ENCODE peak calls at places on chromosome 20, in eight cellular contexts. One of them, this sample, is unnamed.

GRCh38 chr20:58542411-58543095 is 27.4 kb upstream of the APCDD1L start:
- DNase-seq in fibroblast of mammary gland: peak; percentile 63
- DNase-seq in cerebellum: no peak
- DNase-seq in amygdala: no peak
- DNase-seq in CD8-positive, alpha-beta T cell: no peak
- DNase-seq in NCI-H1436 treated with DMSO at 0.1 percent for 48 hours: no peak
- DNase-seq in left ventricle myocardium superior: no peak
- DNase-seq in activated naive CD8-positive, alpha-beta T cell treated with anti-CD3 and anti-CD28 coated beads, Interleukin-2, amount 50 U/mL, for 24 hours: peak; percentile 12
- DNase-seq in this sample: peak; percentile 9

GRCh38 chr20:6012166-6012565 is 41.7 kb downstream of the LRRN4 start:
- DNase-seq in fibroblast of mammary gland: no peak
- DNase-seq in cerebellum: no peak
- DNase-seq in amygdala: no peak
- DNase-seq in CD8-positive, alpha-beta T cell: no peak
- DNase-seq in NCI-H1436 treated with DMSO at 0.1 percent for 48 hours: no peak
- DNase-seq in left ventricle myocardium superior: no peak
- DNase-seq in activated naive CD8-positive, alpha-beta T cell treated with anti-CD3 and anti-CD28 coated beads, Interleukin-2, amount 50 U/mL, for 24 hours: no peak
- DNase-seq in this sample: no peak

GRCh38 chr20:48283470-48284110 is 498.3 kb upstream of the SULF2 start:
- DNase-seq in fibroblast of mammary gland: peak; percentile 77
- DNase-seq in cerebellum: no peak
- DNase-seq in amygdala: no peak
- DNase-seq in CD8-positive, alpha-beta T cell: no peak
- DNase-seq in NCI-H1436 treated with DMSO at 0.1 percent for 48 hours: no peak
- DNase-seq in left ventricle myocardium superior: peak; percentile 48
- DNase-seq in activated naive CD8-positive, alpha-beta T cell treated with anti-CD3 and anti-CD28 coated beads, Interleukin-2, amount 50 U/mL, for 24 hours: no peak
- DNase-seq in this sample: no peak

GRCh38 chr20:20571068-20571780 is 141.2 kb downstream of the RALGAPA2 start:
- DNase-seq in fibroblast of mammary gland: no peak
- DNase-seq in cerebellum: peak; percentile 41
- DNase-seq in amygdala: no peak
- DNase-seq in CD8-positive, alpha-beta T cell: no peak
- DNase-seq in NCI-H1436 treated with DMSO at 0.1 percent for 48 hours: no peak
- DNase-seq in left ventricle myocardium superior: no peak
- DNase-seq in activated naive CD8-positive, alpha-beta T cell treated with anti-CD3 and anti-CD28 coated beads, Interleukin-2, amount 50 U/mL, for 24 hours: no peak
- DNase-seq in this sample: no peak

GRCh38 chr20:59349277-59349676 is 48.9 kb downstream of the EDN3 start:
- DNase-seq in fibroblast of mammary gland: no peak
- DNase-seq in cerebellum: no peak
- DNase-seq in amygdala: no peak
- DNase-seq in CD8-positive, alpha-beta T cell: no peak
- DNase-seq in NCI-H1436 treated with DMSO at 0.1 percent for 48 hours: no peak
- DNase-seq in left ventricle myocardium superior: no peak
- DNase-seq in activated naive CD8-positive, alpha-beta T cell treated with anti-CD3 and anti-CD28 coated beads, Interleukin-2, amount 50 U/mL, for 24 hours: no peak
- DNase-seq in this sample: no peak

GRCh38 chr20:24651171-24651972 is 181.9 kb downstream of the SYNDIG1 start:
- DNase-seq in fibroblast of mammary gland: peak; percentile 94
- DNase-seq in cerebellum: no peak
- DNase-seq in amygdala: no peak
- DNase-seq in CD8-positive, alpha-beta T cell: no peak
- DNase-seq in NCI-H1436 treated with DMSO at 0.1 percent for 48 hours: no peak
- DNase-seq in left ventricle myocardium superior: no peak
- DNase-seq in activated naive CD8-positive, alpha-beta T cell treated with anti-CD3 and anti-CD28 coated beads, Interleukin-2, amount 50 U/mL, for 24 hours: no peak
- DNase-seq in this sample: no peak

GRCh38 chr20:53989401-53989800 is 81.0 kb downstream of the BCAS1 start:
- DNase-seq in fibroblast of mammary gland: no peak
- DNase-seq in cerebellum: no peak
- DNase-seq in amygdala: no peak
- DNase-seq in CD8-positive, alpha-beta T cell: no peak
- DNase-seq in NCI-H1436 treated with DMSO at 0.1 percent for 48 hours: no peak
- DNase-seq in left ventricle myocardium superior: no peak
- DNase-seq in activated naive CD8-positive, alpha-beta T cell treated with anti-CD3 and anti-CD28 coated beads, Interleukin-2, amount 50 U/mL, for 24 hours: no peak
- DNase-seq in this sample: no peak

GRCh38 chr20:36401336-36401735 is 95.2 kb downstream of the DLGAP4 start:
- DNase-seq in fibroblast of mammary gland: no peak
- DNase-seq in cerebellum: no peak
- DNase-seq in amygdala: no peak
- DNase-seq in CD8-positive, alpha-beta T cell: no peak
- DNase-seq in NCI-H1436 treated with DMSO at 0.1 percent for 48 hours: no peak
- DNase-seq in left ventricle myocardium superior: no peak
- DNase-seq in activated naive CD8-positive, alpha-beta T cell treated with anti-CD3 and anti-CD28 coated beads, Interleukin-2, amount 50 U/mL, for 24 hours: no peak
- DNase-seq in this sample: no peak

GRCh38 chr20:45952861-45953260 is 18.4 kb downstream of the PCIF1 start:
- DNase-seq in fibroblast of mammary gland: no peak
- DNase-seq in cerebellum: no peak
- DNase-seq in amygdala: no peak
- DNase-seq in CD8-positive, alpha-beta T cell: no peak
- DNase-seq in NCI-H1436 treated with DMSO at 0.1 percent for 48 hours: no peak
- DNase-seq in left ventricle myocardium superior: no peak
- DNase-seq in activated naive CD8-positive, alpha-beta T cell treated with anti-CD3 and anti-CD28 coated beads, Interleukin-2, amount 50 U/mL, for 24 hours: no peak
- DNase-seq in this sample: no peak

GRCh38 chr20:31751126-31751525 is 12.0 kb downstream of the TPX2 start:
- DNase-seq in fibroblast of mammary gland: peak; percentile 90
- DNase-seq in cerebellum: no peak
- DNase-seq in amygdala: no peak
- DNase-seq in CD8-positive, alpha-beta T cell: no peak
- DNase-seq in NCI-H1436 treated with DMSO at 0.1 percent for 48 hours: no peak
- DNase-seq in left ventricle myocardium superior: no peak
- DNase-seq in activated naive CD8-positive, alpha-beta T cell treated with anti-CD3 and anti-CD28 coated beads, Interleukin-2, amount 50 U/mL, for 24 hours: no peak
- DNase-seq in this sample: no peak

GRCh38 chr20:63351811-63352591 is 9.1 kb downstream of the CHRNA4 start:
- DNase-seq in fibroblast of mammary gland: no peak
- DNase-seq in cerebellum: peak; percentile 47
- DNase-seq in amygdala: peak; percentile 36
- DNase-seq in CD8-positive, alpha-beta T cell: no peak
- DNase-seq in NCI-H1436 treated with DMSO at 0.1 percent for 48 hours: no peak
- DNase-seq in left ventricle myocardium superior: peak; percentile 86
- DNase-seq in activated naive CD8-positive, alpha-beta T cell treated with anti-CD3 and anti-CD28 coated beads, Interleukin-2, amount 50 U/mL, for 24 hours: no peak
- DNase-seq in this sample: no peak

GRCh38 chr20:58254890-58255289 is 26.4 kb upstream of the ANKRD60 start:
- DNase-seq in fibroblast of mammary gland: no peak
- DNase-seq in cerebellum: no peak
- DNase-seq in amygdala: no peak
- DNase-seq in CD8-positive, alpha-beta T cell: no peak
- DNase-seq in NCI-H1436 treated with DMSO at 0.1 percent for 48 hours: no peak
- DNase-seq in left ventricle myocardium superior: no peak
- DNase-seq in activated naive CD8-positive, alpha-beta T cell treated with anti-CD3 and anti-CD28 coated beads, Interleukin-2, amount 50 U/mL, for 24 hours: no peak
- DNase-seq in this sample: no peak

GRCh38 chr20:45229264-45230056 is 8.3 kb downstream of the SEMG2 start:
- DNase-seq in fibroblast of mammary gland: peak; percentile 7
- DNase-seq in cerebellum: no peak
- DNase-seq in amygdala: no peak
- DNase-seq in CD8-positive, alpha-beta T cell: peak; percentile 11
- DNase-seq in NCI-H1436 treated with DMSO at 0.1 percent for 48 hours: no peak
- DNase-seq in left ventricle myocardium superior: no peak
- DNase-seq in activated naive CD8-positive, alpha-beta T cell treated with anti-CD3 and anti-CD28 coated beads, Interleukin-2, amount 50 U/mL, for 24 hours: peak; percentile 71
- DNase-seq in this sample: peak; percentile 70

GRCh38 chr20:14337400-14338171 is at the start of gene FLRT3:
- DNase-seq in fibroblast of mammary gland: peak; percentile 96
- DNase-seq in cerebellum: peak; percentile 92
- DNase-seq in amygdala: peak; percentile 72
- DNase-seq in CD8-positive, alpha-beta T cell: no peak
- DNase-seq in NCI-H1436 treated with DMSO at 0.1 percent for 48 hours: peak; percentile 86
- DNase-seq in left ventricle myocardium superior: peak; percentile 40
- DNase-seq in activated naive CD8-positive, alpha-beta T cell treated with anti-CD3 and anti-CD28 coated beads, Interleukin-2, amount 50 U/mL, for 24 hours: peak; percentile 2
- DNase-seq in this sample: peak; percentile 95

GRCh38 chr20:4661191-4661590 is 60.5 kb upstream of the PRND start:
- DNase-seq in fibroblast of mammary gland: no peak
- DNase-seq in cerebellum: no peak
- DNase-seq in amygdala: no peak
- DNase-seq in CD8-positive, alpha-beta T cell: peak; percentile 50
- DNase-seq in NCI-H1436 treated with DMSO at 0.1 percent for 48 hours: no peak
- DNase-seq in left ventricle myocardium superior: no peak
- DNase-seq in activated naive CD8-positive, alpha-beta T cell treated with anti-CD3 and anti-CD28 coated beads, Interleukin-2, amount 50 U/mL, for 24 hours: peak; percentile 17
- DNase-seq in this sample: no peak

GRCh38 chr20:6956056-6956455 is 188.6 kb downstream of the BMP2 start:
- DNase-seq in fibroblast of mammary gland: no peak
- DNase-seq in cerebellum: no peak
- DNase-seq in amygdala: no peak
- DNase-seq in CD8-positive, alpha-beta T cell: no peak
- DNase-seq in NCI-H1436 treated with DMSO at 0.1 percent for 48 hours: no peak
- DNase-seq in left ventricle myocardium superior: no peak
- DNase-seq in activated naive CD8-positive, alpha-beta T cell treated with anti-CD3 and anti-CD28 coated beads, Interleukin-2, amount 50 U/mL, for 24 hours: no peak
- DNase-seq in this sample: no peak

GRCh38 chr20:43914286-43914685 is 366 bp upstream of the TOX2 start:
- DNase-seq in fibroblast of mammary gland: no peak
- DNase-seq in cerebellum: no peak
- DNase-seq in amygdala: no peak
- DNase-seq in CD8-positive, alpha-beta T cell: peak; percentile 25
- DNase-seq in NCI-H1436 treated with DMSO at 0.1 percent for 48 hours: no peak
- DNase-seq in left ventricle myocardium superior: no peak
- DNase-seq in activated naive CD8-positive, alpha-beta T cell treated with anti-CD3 and anti-CD28 coated beads, Interleukin-2, amount 50 U/mL, for 24 hours: no peak
- DNase-seq in this sample: no peak

GRCh38 chr20:17859616-17860232 is 108.9 kb downstream of the SNX5 start:
- DNase-seq in fibroblast of mammary gland: no peak
- DNase-seq in cerebellum: peak; percentile 76
- DNase-seq in amygdala: no peak
- DNase-seq in CD8-positive, alpha-beta T cell: peak; percentile 22
- DNase-seq in NCI-H1436 treated with DMSO at 0.1 percent for 48 hours: peak; percentile 25
- DNase-seq in left ventricle myocardium superior: peak; percentile 58
- DNase-seq in activated naive CD8-positive, alpha-beta T cell treated with anti-CD3 and anti-CD28 coated beads, Interleukin-2, amount 50 U/mL, for 24 hours: peak; percentile 37
- DNase-seq in this sample: no peak

GRCh38 chr20:57544838-57545564 is 15.9 kb upstream of the PCK1 start:
- DNase-seq in fibroblast of mammary gland: no peak
- DNase-seq in cerebellum: no peak
- DNase-seq in amygdala: no peak
- DNase-seq in CD8-positive, alpha-beta T cell: no peak
- DNase-seq in NCI-H1436 treated with DMSO at 0.1 percent for 48 hours: no peak
- DNase-seq in left ventricle myocardium superior: no peak
- DNase-seq in activated naive CD8-positive, alpha-beta T cell treated with anti-CD3 and anti-CD28 coated beads, Interleukin-2, amount 50 U/mL, for 24 hours: no peak
- DNase-seq in this sample: no peak

GRCh38 chr20:45318386-45318939 is 10.4 kb upstream of the MATN4 start:
- DNase-seq in fibroblast of mammary gland: no peak
- DNase-seq in cerebellum: no peak
- DNase-seq in amygdala: no peak
- DNase-seq in CD8-positive, alpha-beta T cell: no peak
- DNase-seq in NCI-H1436 treated with DMSO at 0.1 percent for 48 hours: no peak
- DNase-seq in left ventricle myocardium superior: no peak
- DNase-seq in activated naive CD8-positive, alpha-beta T cell treated with anti-CD3 and anti-CD28 coated beads, Interleukin-2, amount 50 U/mL, for 24 hours: peak; percentile 31
- DNase-seq in this sample: no peak

GRCh38 chr20:42986143-42986773 is 203.4 kb downstream of the PTPRT start:
- DNase-seq in fibroblast of mammary gland: no peak
- DNase-seq in cerebellum: no peak
- DNase-seq in amygdala: no peak
- DNase-seq in CD8-positive, alpha-beta T cell: no peak
- DNase-seq in NCI-H1436 treated with DMSO at 0.1 percent for 48 hours: no peak
- DNase-seq in left ventricle myocardium superior: no peak
- DNase-seq in activated naive CD8-positive, alpha-beta T cell treated with anti-CD3 and anti-CD28 coated beads, Interleukin-2, amount 50 U/mL, for 24 hours: no peak
- DNase-seq in this sample: no peak

GRCh38 chr20:51460569-51461265 is 81.8 kb downstream of the NFATC2 start:
- DNase-seq in fibroblast of mammary gland: no peak
- DNase-seq in cerebellum: no peak
- DNase-seq in amygdala: no peak
- DNase-seq in CD8-positive, alpha-beta T cell: no peak
- DNase-seq in NCI-H1436 treated with DMSO at 0.1 percent for 48 hours: no peak
- DNase-seq in left ventricle myocardium superior: no peak
- DNase-seq in activated naive CD8-positive, alpha-beta T cell treated with anti-CD3 and anti-CD28 coated beads, Interleukin-2, amount 50 U/mL, for 24 hours: no peak
- DNase-seq in this sample: no peak

GRCh38 chr20:32327087-32327681 is 30.9 kb upstream of the ASXL1 start:
- DNase-seq in fibroblast of mammary gland: peak; percentile 51
- DNase-seq in cerebellum: no peak
- DNase-seq in amygdala: no peak
- DNase-seq in CD8-positive, alpha-beta T cell: no peak
- DNase-seq in NCI-H1436 treated with DMSO at 0.1 percent for 48 hours: no peak
- DNase-seq in left ventricle myocardium superior: no peak
- DNase-seq in activated naive CD8-positive, alpha-beta T cell treated with anti-CD3 and anti-CD28 coated beads, Interleukin-2, amount 50 U/mL, for 24 hours: no peak
- DNase-seq in this sample: no peak

GRCh38 chr20:58433759-58434158 is 44.7 kb downstream of the VAPB start:
- DNase-seq in fibroblast of mammary gland: peak; percentile 81
- DNase-seq in cerebellum: no peak
- DNase-seq in amygdala: no peak
- DNase-seq in CD8-positive, alpha-beta T cell: no peak
- DNase-seq in NCI-H1436 treated with DMSO at 0.1 percent for 48 hours: no peak
- DNase-seq in left ventricle myocardium superior: no peak
- DNase-seq in activated naive CD8-positive, alpha-beta T cell treated with anti-CD3 and anti-CD28 coated beads, Interleukin-2, amount 50 U/mL, for 24 hours: no peak
- DNase-seq in this sample: no peak

GRCh38 chr20:19976595-19977372 is 40.4 kb upstream of the NAA20 start:
- DNase-seq in fibroblast of mammary gland: peak; percentile 83
- DNase-seq in cerebellum: no peak
- DNase-seq in amygdala: no peak
- DNase-seq in CD8-positive, alpha-beta T cell: no peak
- DNase-seq in NCI-H1436 treated with DMSO at 0.1 percent for 48 hours: no peak
- DNase-seq in left ventricle myocardium superior: peak; percentile 76
- DNase-seq in activated naive CD8-positive, alpha-beta T cell treated with anti-CD3 and anti-CD28 coated beads, Interleukin-2, amount 50 U/mL, for 24 hours: no peak
- DNase-seq in this sample: peak; percentile 57

GRCh38 chr20:8853805-8854338 is 215.0 kb upstream of the PLCB4 start:
- DNase-seq in fibroblast of mammary gland: peak; percentile 84
- DNase-seq in cerebellum: peak; percentile 75
- DNase-seq in amygdala: no peak
- DNase-seq in CD8-positive, alpha-beta T cell: no peak
- DNase-seq in NCI-H1436 treated with DMSO at 0.1 percent for 48 hours: no peak
- DNase-seq in left ventricle myocardium superior: no peak
- DNase-seq in activated naive CD8-positive, alpha-beta T cell treated with anti-CD3 and anti-CD28 coated beads, Interleukin-2, amount 50 U/mL, for 24 hours: no peak
- DNase-seq in this sample: peak; percentile 45

GRCh38 chr20:12090920-12091319 is 173.2 kb downstream of the BTBD3 start:
- DNase-seq in fibroblast of mammary gland: no peak
- DNase-seq in cerebellum: no peak
- DNase-seq in amygdala: no peak
- DNase-seq in CD8-positive, alpha-beta T cell: no peak
- DNase-seq in NCI-H1436 treated with DMSO at 0.1 percent for 48 hours: no peak
- DNase-seq in left ventricle myocardium superior: no peak
- DNase-seq in activated naive CD8-positive, alpha-beta T cell treated with anti-CD3 and anti-CD28 coated beads, Interleukin-2, amount 50 U/mL, for 24 hours: no peak
- DNase-seq in this sample: no peak

GRCh38 chr20:19885576-19885956 is 127.5 kb downstream of the RIN2 start:
- DNase-seq in fibroblast of mammary gland: no peak
- DNase-seq in cerebellum: no peak
- DNase-seq in amygdala: no peak
- DNase-seq in CD8-positive, alpha-beta T cell: no peak
- DNase-seq in NCI-H1436 treated with DMSO at 0.1 percent for 48 hours: no peak
- DNase-seq in left ventricle myocardium superior: no peak
- DNase-seq in activated naive CD8-positive, alpha-beta T cell treated with anti-CD3 and anti-CD28 coated beads, Interleukin-2, amount 50 U/mL, for 24 hours: no peak
- DNase-seq in this sample: no peak

GRCh38 chr20:51532577-51533191 is 9.8 kb downstream of the NFATC2 start:
- DNase-seq in fibroblast of mammary gland: peak; percentile 6
- DNase-seq in cerebellum: peak; percentile 13
- DNase-seq in amygdala: peak; percentile 31
- DNase-seq in CD8-positive, alpha-beta T cell: peak; percentile 45
- DNase-seq in NCI-H1436 treated with DMSO at 0.1 percent for 48 hours: no peak
- DNase-seq in left ventricle myocardium superior: peak; percentile 72
- DNase-seq in activated naive CD8-positive, alpha-beta T cell treated with anti-CD3 and anti-CD28 coated beads, Interleukin-2, amount 50 U/mL, for 24 hours: no peak
- DNase-seq in this sample: peak; percentile 46

GRCh38 chr20:5808901-5809300 is 58.7 kb downstream of the SHLD1 start:
- DNase-seq in fibroblast of mammary gland: no peak
- DNase-seq in cerebellum: no peak
- DNase-seq in amygdala: no peak
- DNase-seq in CD8-positive, alpha-beta T cell: no peak
- DNase-seq in NCI-H1436 treated with DMSO at 0.1 percent for 48 hours: no peak
- DNase-seq in left ventricle myocardium superior: no peak
- DNase-seq in activated naive CD8-positive, alpha-beta T cell treated with anti-CD3 and anti-CD28 coated beads, Interleukin-2, amount 50 U/mL, for 24 hours: no peak
- DNase-seq in this sample: no peak

GRCh38 chr20:41196653-41197225 is 59.4 kb downstream of the PLCG1 start:
- DNase-seq in fibroblast of mammary gland: no peak
- DNase-seq in cerebellum: no peak
- DNase-seq in amygdala: no peak
- DNase-seq in CD8-positive, alpha-beta T cell: no peak
- DNase-seq in NCI-H1436 treated with DMSO at 0.1 percent for 48 hours: no peak
- DNase-seq in left ventricle myocardium superior: no peak
- DNase-seq in activated naive CD8-positive, alpha-beta T cell treated with anti-CD3 and anti-CD28 coated beads, Interleukin-2, amount 50 U/mL, for 24 hours: no peak
- DNase-seq in this sample: no peak

GRCh38 chr20:40749985-40750506 is 61.0 kb upstream of the MAFB start:
- DNase-seq in fibroblast of mammary gland: peak; percentile 74
- DNase-seq in cerebellum: no peak
- DNase-seq in amygdala: no peak
- DNase-seq in CD8-positive, alpha-beta T cell: no peak
- DNase-seq in NCI-H1436 treated with DMSO at 0.1 percent for 48 hours: no peak
- DNase-seq in left ventricle myocardium superior: no peak
- DNase-seq in activated naive CD8-positive, alpha-beta T cell treated with anti-CD3 and anti-CD28 coated beads, Interleukin-2, amount 50 U/mL, for 24 hours: no peak
- DNase-seq in this sample: no peak

GRCh38 chr20:62390306-62391164 is 3.6 kb downstream of the RPS21 start:
- DNase-seq in fibroblast of mammary gland: no peak
- DNase-seq in cerebellum: peak; percentile 67
- DNase-seq in amygdala: no peak
- DNase-seq in CD8-positive, alpha-beta T cell: no peak
- DNase-seq in NCI-H1436 treated with DMSO at 0.1 percent for 48 hours: no peak
- DNase-seq in left ventricle myocardium superior: no peak
- DNase-seq in activated naive CD8-positive, alpha-beta T cell treated with anti-CD3 and anti-CD28 coated beads, Interleukin-2, amount 50 U/mL, for 24 hours: no peak
- DNase-seq in this sample: no peak

GRCh38 chr20:19828233-19828632 is 70.2 kb downstream of the RIN2 start:
- DNase-seq in fibroblast of mammary gland: peak; percentile 35
- DNase-seq in cerebellum: no peak
- DNase-seq in amygdala: no peak
- DNase-seq in CD8-positive, alpha-beta T cell: no peak
- DNase-seq in NCI-H1436 treated with DMSO at 0.1 percent for 48 hours: no peak
- DNase-seq in left ventricle myocardium superior: no peak
- DNase-seq in activated naive CD8-positive, alpha-beta T cell treated with anti-CD3 and anti-CD28 coated beads, Interleukin-2, amount 50 U/mL, for 24 hours: peak; percentile 24
- DNase-seq in this sample: no peak